ENCODE peak calls at places on chromosome 14, in eight cellular contexts. I, B, Q, T, Y, N, G and S are unnamed samples.

GRCh38 chr14:92540472-92541048 is 27.0 kb downstream of the RIN3 start:
- ATAC-seq in I (peak), B (peak), Q (peak), T (peak), Y (peak), N (peak), G (peak), S (peak)

GRCh38 chr14:69090187-69090789 is 62.6 kb downstream of the DCAF5 start:
- ATAC-seq in I (no peak), B (peak), Q (peak), T (peak), Y (no peak), N (peak), G (peak), S (no peak)

GRCh38 chr14:58315606-58316005 is 17.3 kb downstream of the ARID4A start:
- ATAC-seq in I (no peak), B (no peak), Q (no peak), T (no peak), Y (no peak), N (no peak), G (no peak), S (no peak)

GRCh38 chr14:71729581-71729980 is 202.6 kb upstream of the RGS6 start:
- ATAC-seq in I (no peak), B (no peak), Q (no peak), T (no peak), Y (no peak), N (no peak), G (no peak), S (no peak)

GRCh38 chr14:103186894-103187586 is 63.8 kb downstream of the TNFAIP2 start:
- ATAC-seq in I (peak), B (no peak), Q (no peak), T (no peak), Y (no peak), N (no peak), G (no peak), S (no peak)

GRCh38 chr14:76472199-76472723 is 96.3 kb downstream of the ESRRB start:
- ATAC-seq in I (no peak), B (no peak), Q (no peak), T (no peak), Y (peak), N (peak), G (no peak), S (no peak)

GRCh38 chr14:80447396-80447795 is 236.1 kb upstream of the DIO2 start:
- ATAC-seq in I (no peak), B (no peak), Q (no peak), T (no peak), Y (no peak), N (no peak), G (no peak), S (no peak)

GRCh38 chr14:51079489-51079888 is 15.4 kb downstream of the TRIM9 start:
- ATAC-seq in I (no peak), B (no peak), Q (peak), T (no peak), Y (no peak), N (no peak), G (no peak), S (no peak)

GRCh38 chr14:49173765-49174373 is 412.3 kb downstream of the RPS29 start:
- ATAC-seq in I (peak), B (peak), Q (peak), T (peak), Y (no peak), N (no peak), G (no peak), S (no peak)

GRCh38 chr14:23562822-23563472 is 4.6 kb downstream of the AP1G2 start:
- ATAC-seq in I (peak), B (peak), Q (peak), T (peak), Y (peak), N (peak), G (peak), S (peak)

GRCh38 chr14:59739794-59740193 is 130.8 kb downstream of the RTN1 start:
- ATAC-seq in I (no peak), B (no peak), Q (no peak), T (peak), Y (peak), N (peak), G (peak), S (peak)

GRCh38 chr14:31950760-31951637 is 126.1 kb upstream of the ARHGAP5 start:
- ATAC-seq in I (peak), B (peak), Q (peak), T (peak), Y (peak), N (peak), G (no peak), S (peak)

GRCh38 chr14:35196571-35196970 is 74.2 kb downstream of the PRORP start:
- ATAC-seq in I (no peak), B (no peak), Q (peak), T (peak), Y (no peak), N (no peak), G (no peak), S (no peak)

GRCh38 chr14:100567877-100568163 is 19.4 kb downstream of the BEGAIN start:
- ATAC-seq in I (no peak), B (no peak), Q (peak), T (no peak), Y (no peak), N (no peak), G (no peak), S (no peak)

GRCh38 chr14:103108749-103109207 is 14.3 kb downstream of the EXOC3L4 start:
- ATAC-seq in I (no peak), B (no peak), Q (peak), T (no peak), Y (peak), N (no peak), G (no peak), S (no peak)

GRCh38 chr14:80988742-80989429 is 33.5 kb downstream of the TSHR start:
- ATAC-seq in I (no peak), B (no peak), Q (no peak), T (no peak), Y (no peak), N (no peak), G (no peak), S (no peak)

GRCh38 chr14:67387195-67387594 is 24.8 kb downstream of the PLEK2 start:
- ATAC-seq in I (no peak), B (peak), Q (peak), T (no peak), Y (no peak), N (no peak), G (no peak), S (no peak)

GRCh38 chr14:77457115-77457521 is 283 bp downstream of the VIPAS39 start:
- ATAC-seq in I (peak), B (peak), Q (peak), T (no peak), Y (peak), N (no peak), G (peak), S (no peak)

GRCh38 chr14:68266998-68267397 is 447.4 kb downstream of the RAD51B start:
- ATAC-seq in I (no peak), B (no peak), Q (no peak), T (no peak), Y (no peak), N (no peak), G (no peak), S (no peak)

GRCh38 chr14:75469606-75470237 is 41.9 kb downstream of the JDP2 start:
- ATAC-seq in I (no peak), B (no peak), Q (no peak), T (peak), Y (no peak), N (peak), G (peak), S (peak)

GRCh38 chr14:22780105-22780679 is 13.7 kb downstream of the OXA1L start:
- ATAC-seq in I (peak), B (no peak), Q (no peak), T (no peak), Y (no peak), N (no peak), G (no peak), S (no peak)

GRCh38 chr14:73462815-73463214 is 4.5 kb upstream of the NUMB start:
- ATAC-seq in I (no peak), B (no peak), Q (no peak), T (no peak), Y (no peak), N (peak), G (no peak), S (no peak)

GRCh38 chr14:93016275-93016845 is 93.4 kb downstream of the CHGA start:
- ATAC-seq in I (no peak), B (no peak), Q (no peak), T (no peak), Y (no peak), N (no peak), G (no peak), S (no peak)

GRCh38 chr14:64232095-64232830 is 61.9 kb downstream of the ESR2 start:
- ATAC-seq in I (no peak), B (no peak), Q (no peak), T (peak), Y (peak), N (peak), G (no peak), S (no peak)

GRCh38 chr14:51616724-51617409 is 34.8 kb upstream of the FRMD6 start:
- ATAC-seq in I (peak), B (peak), Q (peak), T (peak), Y (no peak), N (no peak), G (no peak), S (peak)

DNA sequence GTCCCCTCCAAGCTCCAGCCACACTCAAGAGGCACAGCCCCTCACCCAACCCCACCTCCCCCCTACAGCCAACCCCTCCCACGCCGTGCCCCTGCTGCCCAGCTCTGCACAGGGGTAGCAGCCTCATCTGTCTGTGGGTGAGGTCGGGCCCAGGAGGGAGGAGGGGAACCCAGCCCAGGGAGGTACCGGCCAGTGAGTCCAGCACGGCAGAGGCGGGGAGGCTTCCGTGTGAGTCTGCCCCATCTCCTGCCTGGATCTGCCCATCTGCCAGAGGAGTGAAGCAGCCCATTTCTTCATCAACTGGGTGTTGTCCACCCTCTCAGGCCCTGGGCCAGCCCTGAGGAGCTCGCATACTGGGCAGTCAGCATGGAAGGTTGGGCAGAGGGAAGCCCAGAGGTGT is 54.2 kb downstream of the CCNK start:
- ATAC-seq in I (no peak), B (no peak), Q (no peak), T (no peak), Y (no peak), N (peak), G (no peak), S (no peak)
- H3K4me3 ChIP-seq in I (no peak), B (no peak), Q (no peak), T (no peak), Y (no peak), N (no peak), G (no peak), S (no peak)

GRCh38 chr14:102087762-102088011 is 843 bp upstream of the HSP90AA1 start:
- ATAC-seq in I (no peak), B (no peak), Q (no peak), T (no peak), Y (no peak), N (no peak), G (no peak), S (no peak)
- H3K4me3 ChIP-seq in I (peak), B (peak), Q (peak), T (peak), Y (peak), N (peak), G (peak), S (peak)

GRCh38 chr14:46290706-46291105 is 360.9 kb downstream of the RPL10L start:
- ATAC-seq in I (no peak), B (no peak), Q (no peak), T (no peak), Y (no peak), N (no peak), G (no peak), S (no peak)
- H3K4me3 ChIP-seq in I (no peak), B (no peak), Q (no peak), T (no peak), Y (no peak), N (no peak), G (no peak), S (no peak)

DNA sequence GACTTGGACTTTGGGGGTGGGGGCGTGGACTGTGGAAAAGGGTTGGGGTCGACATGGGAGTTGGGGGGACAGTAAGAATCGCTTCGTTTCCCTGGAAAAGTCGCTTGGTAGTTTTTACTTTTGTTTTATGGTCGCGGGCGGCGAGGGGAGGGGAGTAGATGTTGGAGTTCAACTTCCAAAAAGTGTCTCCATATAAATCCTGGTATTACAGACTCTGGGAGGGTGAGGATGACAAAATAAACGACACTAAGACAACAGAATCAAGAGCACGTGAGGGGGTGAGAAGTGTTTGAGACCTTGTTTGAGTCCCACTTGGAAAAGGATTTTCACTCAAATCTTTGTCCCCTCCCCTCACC is 650 bp upstream of the BCL11B start:
- ATAC-seq in I (no peak), B (no peak), Q (peak), T (no peak), Y (no peak), N (no peak), G (no peak), S (no peak)
- H3K4me3 ChIP-seq in I (peak), B (peak), Q (peak), T (peak), Y (no peak), N (peak), G (no peak), S (no peak)